ENCODE peak calls at places on chromosomes 4 and X, in ten cellular contexts. D is ACHN; H is T-helper 17 cell; N is chondrocyte; W is fibroblast of lung; P is Calu3; T is CD4-positive, CD25-positive, alpha-beta regulatory T cell; Q is right lobe of liver; C is NCI-H187 treated with DMSO at 0.1 percent for 48 hours; U is stimulated activated CD4-positive, alpha-beta T cell treated with anti-CD3 and anti-CD28 coated beads, Interleukin-4, amount 100 ng/mL, for 4 hours. S is an unnamed sample.

GRCh38 chr4:16785800-16786527 is 112.5 kb downstream of the LDB2 start:
- DNase-seq in D (no peak), H (no peak), N (no peak), W (peak; percentile 90), P (no peak), T (no peak), Q (no peak), C (no peak), U (no peak), S (no peak)

GRCh38 chr4:147768113-147768512 is 36.2 kb downstream of the ARHGAP10 start:
- DNase-seq in D (peak; percentile 16), H (no peak), N (no peak), W (peak; percentile 94), P (no peak), T (no peak), Q (no peak), C (no peak), U (no peak), S (no peak)

GRCh38 chrX:3176439-3176820 is 135.2 kb downstream of the ARSF start:
- DNase-seq in D (peak; percentile 13), H (no peak), N (no peak), W (peak; percentile 84), P (no peak), T (no peak), Q (no peak), C (no peak), U (no peak), S (no peak)

GRCh38 chr4:156538651-156539285 is 432.8 kb downstream of the PDGFC start:
- DNase-seq in D (no peak), H (no peak), N (no peak), W (no peak), P (no peak), T (no peak), Q (no peak), C (no peak), U (no peak), S (no peak)

GRCh38 chr4:44046491-44046890 is 402.1 kb downstream of the KCTD8 start:
- DNase-seq in D (no peak), H (no peak), N (no peak), W (no peak), P (no peak), T (no peak), Q (no peak), C (no peak), U (no peak), S (no peak)

GRCh38 chr4:136900706-136901105 is 631.6 kb downstream of the PCDH18 start:
- DNase-seq in D (no peak), H (no peak), N (no peak), W (peak; percentile 84), P (no peak), T (no peak), Q (no peak), C (no peak), U (no peak), S (no peak)

GRCh38 chr4:156762851-156763250 is 208.7 kb downstream of the PDGFC start:
- DNase-seq in D (no peak), H (no peak), N (no peak), W (no peak), P (no peak), T (no peak), Q (no peak), C (peak; percentile 2), U (no peak), S (no peak)

GRCh38 chr4:118281611-118282442 is 71.0 kb downstream of the PRSS12 start:
- DNase-seq in D (peak; percentile 24), H (no peak), N (no peak), W (peak; percentile 71), P (no peak), T (no peak), Q (no peak), C (no peak), U (no peak), S (no peak)